ENCODE peak calls at places on chromosomes 1 and 21, in six cellular contexts. R, M, I, E, G and N are unnamed samples.
A peak's percentile ranks its signal among the peaks of the same experiment; 100 is the strongest.

GRCh38 chr1:155457237-155457636 is 105.4 kb downstream of the ASH1L start:
- DNase-seq in R (no peak), M (no peak), I (no peak), E (no peak), G (no peak), N (no peak)

GRCh38 chr1:63892632-63893395 is 119.0 kb downstream of the ROR1 start:
- DNase-seq in R (no peak), M (peak; percentile 81), I (peak; percentile 92), E (no peak), G (no peak), N (peak; percentile 51)

GRCh38 chr21:40404319-40404906 is 442.5 kb downstream of the DSCAM start:
- DNase-seq in R (no peak), M (no peak), I (peak; percentile 5), E (peak; percentile 82), G (no peak), N (no peak)

GRCh38 chr1:241972703-241973375 is 15.3 kb downstream of the BECN2 start:
- DNase-seq in R (no peak), M (no peak), I (peak; percentile 82), E (peak; percentile 53), G (peak; percentile 71), N (peak; percentile 8)

GRCh38 chr21:42025392-42026071 is 15.4 kb upstream of the ZBTB21 start:
- DNase-seq in R (no peak), M (peak; percentile 62), I (peak; percentile 83), E (peak; percentile 28), G (no peak), N (peak; percentile 96)

GRCh38 chr1:211517006-211517405 is 25.0 kb upstream of the RD3 start:
- DNase-seq in R (no peak), M (no peak), I (no peak), E (peak; percentile 79), G (peak; percentile 76), N (no peak)

GRCh38 chr1:109392788-109393580 is 4.7 kb downstream of the SORT1 start:
- DNase-seq in R (peak; percentile 56), M (peak; percentile 87), I (peak; percentile 56), E (peak; percentile 74), G (peak; percentile 54), N (peak; percentile 77)

GRCh38 chr1:242129103-242129502 is 130.2 kb upstream of the MAP1LC3C start:
- DNase-seq in R (no peak), M (no peak), I (no peak), E (peak; percentile 43), G (no peak), N (no peak)

GRCh38 chr1:150926094-150926741 is at the start of gene SETDB1:
- DNase-seq in R (peak; percentile 93), M (peak; percentile 98), I (peak; percentile 94), E (peak; percentile 98), G (peak; percentile 99), N (peak; percentile 93)

GRCh38 chr1:150213170-150214098 is 22.5 kb downstream of the ANP32E start:
- DNase-seq in R (peak; percentile 92), M (peak; percentile 99), I (peak; percentile 89), E (peak; percentile 98), G (peak; percentile 98), N (peak; percentile 97)

GRCh38 chr1:9690440-9691107 is 39.0 kb downstream of the PIK3CD start:
- DNase-seq in R (no peak), M (no peak), I (no peak), E (no peak), G (peak; percentile 65), N (peak; percentile 55)

GRCh38 chr1:70627910-70628309 is 216.8 kb downstream of the CTH start:
- DNase-seq in R (no peak), M (no peak), I (peak; percentile 1), E (peak; percentile 13), G (no peak), N (no peak)

GRCh38 chr1:241408170-241408569 is 51.2 kb upstream of the RGS7 start:
- DNase-seq in R (no peak), M (no peak), I (peak; percentile 3), E (peak; percentile 21), G (no peak), N (peak; percentile 41)

GRCh38 chr1:6460349-6461236 is 5.4 kb downstream of the TNFRSF25 start:
- DNase-seq in R (no peak), M (no peak), I (no peak), E (no peak), G (no peak), N (peak; percentile 93)

GRCh38 chr1:100230760-100231159 is 18.9 kb downstream of the DBT start:
- DNase-seq in R (no peak), M (no peak), I (no peak), E (no peak), G (no peak), N (no peak)

GRCh38 chr1:167659876-167660275 is 29.8 kb downstream of the RCSD1 start:
- DNase-seq in R (no peak), M (no peak), I (no peak), E (no peak), G (no peak), N (no peak)

GRCh38 chr1:34866762-34867109 is 7.2 kb upstream of the SMIM12 start:
- DNase-seq in R (no peak), M (no peak), I (no peak), E (no peak), G (no peak), N (no peak)

GRCh38 chr1:198598796-198599321 is 40.0 kb upstream of the PTPRC start:
- DNase-seq in R (no peak), M (no peak), I (peak; percentile 16), E (no peak), G (no peak), N (peak; percentile 53)

GRCh38 chr1:198597690-198598430 is 41.0 kb upstream of the PTPRC start:
- DNase-seq in R (no peak), M (no peak), I (no peak), E (no peak), G (no peak), N (no peak)

GRCh38 chr1:198600906-198601305 is 37.9 kb upstream of the PTPRC start:
- DNase-seq in R (no peak), M (no peak), I (no peak), E (no peak), G (peak; percentile 53), N (no peak)

GRCh38 chr1:198601936-198602889 is 36.6 kb upstream of the PTPRC start:
- DNase-seq in R (no peak), M (no peak), I (peak; percentile 62), E (no peak), G (no peak), N (peak; percentile 61)

GRCh38 chr1:198599749-198600148 is 39.1 kb upstream of the PTPRC start:
- DNase-seq in R (no peak), M (no peak), I (no peak), E (no peak), G (no peak), N (no peak)
- H3K4me1 ChIP-seq in R (no peaks in the 10 kb centered on the region), M (no peaks in the 10 kb centered on the region), I (no peaks in the 10 kb centered on the region), E (no peaks in the 10 kb centered on the region), G (no peaks in the 10 kb centered on the region), N (peaks cover 9% of the 10 kb centered on the region)

GRCh38 chr1:18261891-18262290 is 154.3 kb downstream of the IGSF21 start:
- DNase-seq in R (no peak), M (no peak), I (no peak), E (no peak), G (no peak), N (no peak)
- H3K4me3 ChIP-seq in R (no peak overlapping the region), M (no peak overlapping the region), I (no peak overlapping the region), E (no peak overlapping the region), G (no peak overlapping the region), N (no peak overlapping the region)

DNA sequence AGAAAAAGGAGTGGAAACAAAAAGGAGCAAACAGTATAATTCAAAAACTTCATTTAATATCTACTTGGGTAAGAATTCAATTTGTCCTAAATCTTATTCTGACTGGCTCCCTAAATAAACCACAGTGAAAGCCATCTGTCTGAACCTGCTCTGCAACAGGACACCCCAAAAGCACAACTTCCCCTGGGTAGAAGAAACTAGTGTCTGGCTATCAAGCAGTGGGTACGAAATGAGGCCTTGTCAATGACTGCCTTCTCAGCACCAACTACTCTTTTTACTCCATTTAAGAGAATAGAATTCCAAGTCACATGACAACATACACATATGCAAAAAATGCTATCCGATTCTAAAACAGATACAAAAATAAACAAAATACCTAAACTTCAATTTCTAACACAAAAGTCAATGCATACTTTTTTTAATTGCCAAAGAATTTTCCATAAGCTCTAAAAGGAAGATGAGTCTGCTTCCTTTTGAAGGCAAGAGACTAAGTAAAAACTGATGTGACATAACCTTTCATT is 206.8 kb downstream of the SLC45A1 start:
- DNase-seq in R (no peak), M (no peak), I (no peak), E (no peak), G (no peak), N (no peak)
- H3K4me1 ChIP-seq in R (no peaks in the 10 kb centered on the region), M (peaks cover 26% of the 10 kb centered on the region), I (no peaks in the 10 kb centered on the region), E (peaks cover 32% of the 10 kb centered on the region), G (peaks cover 15% of the 10 kb centered on the region), N (peaks cover 19% of the 10 kb centered on the region)

DNA sequence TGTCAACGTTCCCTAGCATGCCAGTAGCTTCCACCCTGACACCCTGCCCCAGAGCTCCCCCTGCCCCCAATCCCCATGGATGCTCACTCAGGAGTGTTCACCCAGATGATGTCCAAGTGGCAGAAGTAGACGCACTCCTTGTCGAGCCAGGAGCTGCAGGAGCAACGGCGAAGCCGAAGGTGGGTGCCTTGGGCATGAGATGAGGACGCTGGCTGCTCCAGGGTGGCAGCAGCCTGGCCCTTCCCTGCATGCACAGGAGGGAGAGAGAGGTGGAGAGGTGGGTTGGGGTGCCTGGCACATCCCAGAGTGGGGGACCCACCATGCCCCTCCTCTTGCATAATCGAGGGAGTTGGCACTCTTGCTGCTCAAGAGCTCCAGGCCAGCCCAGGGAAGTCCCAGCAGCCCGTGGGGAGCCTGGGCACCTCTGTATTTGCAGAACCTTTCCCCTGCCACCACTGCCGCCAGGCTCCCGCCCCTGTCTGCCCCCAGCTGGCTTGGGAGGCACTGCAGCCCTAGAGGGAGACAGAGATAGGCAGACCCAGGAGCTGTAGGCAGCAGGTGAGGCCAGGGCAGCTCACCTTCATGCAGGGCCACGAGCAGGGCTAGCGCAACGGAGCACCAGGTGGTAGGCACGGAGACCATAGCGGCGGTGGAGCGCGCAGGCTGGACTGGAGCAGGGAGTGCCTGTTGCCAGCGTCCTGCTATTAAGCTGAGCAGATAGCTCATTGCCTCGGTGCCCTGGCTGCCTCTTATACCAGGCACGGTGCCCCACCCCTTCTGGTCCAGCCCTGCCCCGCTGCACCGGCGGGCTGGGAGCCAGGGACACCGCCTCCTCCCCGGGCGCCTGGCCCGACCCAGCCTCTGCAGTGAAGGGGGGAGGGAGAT is at the start of gene EDN2:
- DNase-seq in R (peak; percentile 88), M (peak; percentile 84), I (no peak), E (no peak), G (peak; percentile 89), N (peak; percentile 79)
- H3K4me3 ChIP-seq in R (peak within 1 kb of the TSS; percentile 56), M (no peak within 1 kb of the TSS), I (no peak within 1 kb of the TSS), E (no peak within 1 kb of the TSS), G (no peak within 1 kb of the TSS), N (no peak within 1 kb of the TSS)

GRCh38 chr1:182724215-182724614 is 39.8 kb upstream of the RGS8 start:
- DNase-seq in R (no peak), M (no peak), I (no peak), E (no peak), G (no peak), N (no peak)
- H3K4me1 ChIP-seq in R (no peaks in the 10 kb centered on the region), M (no peaks in the 10 kb centered on the region), I (no peaks in the 10 kb centered on the region), E (no peaks in the 10 kb centered on the region), G (no peaks in the 10 kb centered on the region), N (no peaks in the 10 kb centered on the region)

GRCh38 chr1:174800951-174801350 is 198.8 kb upstream of the CACYBP start:
- DNase-seq in R (no peak), M (no peak), I (no peak), E (no peak), G (no peak), N (no peak)
- H3K4me3 ChIP-seq in R (peak overlapping the region; percentile 69), M (no peak overlapping the region), I (no peak overlapping the region), E (no peak overlapping the region), G (peak overlapping the region; percentile 82), N (no peak overlapping the region)

GRCh38 chr1:203206116-203206687 is 19.7 kb upstream of the CHI3L1 start:
- DNase-seq in R (no peak), M (peak; percentile 38), I (peak; percentile 31), E (no peak), G (no peak), N (no peak)
- H3K4me1 ChIP-seq in R (no peaks in the 10 kb centered on the region), M (no peaks in the 10 kb centered on the region), I (peaks cover 2% of the 10 kb centered on the region), E (peaks cover 4% of the 10 kb centered on the region), G (no peaks in the 10 kb centered on the region), N (peaks cover 19% of the 10 kb centered on the region)